ENCODE peak calls at places on chromosomes 4 and X, in nine cellular contexts. One of them, this sample, is unnamed.

GRCh38 chr4:185515248-185515647 is 20.1 kb downstream of the PDLIM3 start:
- DNase-seq in astrocyte of the spinal cord: no peak
- DNase-seq in naive B cell: no peak
- DNase-seq in adrenal gland: no peak
- DNase-seq in uterus: no peak
- DNase-seq in activated naive CD4-positive, alpha-beta T cell treated with anti-CD3 and anti-CD28 coated beads, Interleukin-2, amount 50 U/mL, for 16 hours: no peak
- DNase-seq in stromal cell of bone marrow: no peak
- DNase-seq in activated T-helper 1 cell treated with anti-CD3 and anti-CD28 coated beads, Interleukin-12 subunit alpha, Interleukin-12 subunit beta, Interleukin-2, Interleukin-4 antibody, amounts not matched to agents 30 ng/mL and 10 ng/mL and 1 ng/mL, durations not matched to agents 14 hours and 24 hours and 36 hours: no peak
- DNase-seq in stimulated activated CD4-positive, alpha-beta T cell treated with anti-CD3 and anti-CD28 coated beads, Interleukin-4, amount 100 ng/mL, for 4 hours: no peak
- DNase-seq in this sample: no peak

GRCh38 chr4:174746710-174747109 is 82.3 kb downstream of the GLRA3 start:
- DNase-seq in astrocyte of the spinal cord: no peak
- DNase-seq in naive B cell: no peak
- DNase-seq in adrenal gland: no peak
- DNase-seq in uterus: no peak
- DNase-seq in activated naive CD4-positive, alpha-beta T cell treated with anti-CD3 and anti-CD28 coated beads, Interleukin-2, amount 50 U/mL, for 16 hours: no peak
- DNase-seq in stromal cell of bone marrow: no peak
- DNase-seq in activated T-helper 1 cell treated with anti-CD3 and anti-CD28 coated beads, Interleukin-12 subunit alpha, Interleukin-12 subunit beta, Interleukin-2, Interleukin-4 antibody, amounts not matched to agents 30 ng/mL and 10 ng/mL and 1 ng/mL, durations not matched to agents 14 hours and 24 hours and 36 hours: no peak
- DNase-seq in stimulated activated CD4-positive, alpha-beta T cell treated with anti-CD3 and anti-CD28 coated beads, Interleukin-4, amount 100 ng/mL, for 4 hours: no peak
- DNase-seq in this sample: no peak

GRCh38 chr4:110778526-110778925 is 155.6 kb upstream of the PITX2 start:
- DNase-seq in astrocyte of the spinal cord: peak; percentile 30
- DNase-seq in naive B cell: no peak
- DNase-seq in adrenal gland: no peak
- DNase-seq in uterus: no peak
- DNase-seq in activated naive CD4-positive, alpha-beta T cell treated with anti-CD3 and anti-CD28 coated beads, Interleukin-2, amount 50 U/mL, for 16 hours: no peak
- DNase-seq in stromal cell of bone marrow: no peak
- DNase-seq in activated T-helper 1 cell treated with anti-CD3 and anti-CD28 coated beads, Interleukin-12 subunit alpha, Interleukin-12 subunit beta, Interleukin-2, Interleukin-4 antibody, amounts not matched to agents 30 ng/mL and 10 ng/mL and 1 ng/mL, durations not matched to agents 14 hours and 24 hours and 36 hours: no peak
- DNase-seq in stimulated activated CD4-positive, alpha-beta T cell treated with anti-CD3 and anti-CD28 coated beads, Interleukin-4, amount 100 ng/mL, for 4 hours: no peak
- DNase-seq in this sample: no peak

GRCh38 chrX:48938721-48939416 is 18.5 kb downstream of the OTUD5 start:
- DNase-seq in astrocyte of the spinal cord: no peak
- DNase-seq in naive B cell: peak; percentile 90
- DNase-seq in adrenal gland: no peak
- DNase-seq in uterus: no peak
- DNase-seq in activated naive CD4-positive, alpha-beta T cell treated with anti-CD3 and anti-CD28 coated beads, Interleukin-2, amount 50 U/mL, for 16 hours: peak; percentile 78
- DNase-seq in stromal cell of bone marrow: no peak
- DNase-seq in activated T-helper 1 cell treated with anti-CD3 and anti-CD28 coated beads, Interleukin-12 subunit alpha, Interleukin-12 subunit beta, Interleukin-2, Interleukin-4 antibody, amounts not matched to agents 30 ng/mL and 10 ng/mL and 1 ng/mL, durations not matched to agents 14 hours and 24 hours and 36 hours: peak; percentile 71
- DNase-seq in stimulated activated CD4-positive, alpha-beta T cell treated with anti-CD3 and anti-CD28 coated beads, Interleukin-4, amount 100 ng/mL, for 4 hours: peak; percentile 49
- DNase-seq in this sample: no peak

GRCh38 chrX:107610667-107611066 is 17.6 kb upstream of the PRPS1 start:
- DNase-seq in astrocyte of the spinal cord: no peak
- DNase-seq in naive B cell: no peak
- DNase-seq in adrenal gland: no peak
- DNase-seq in uterus: no peak
- DNase-seq in activated naive CD4-positive, alpha-beta T cell treated with anti-CD3 and anti-CD28 coated beads, Interleukin-2, amount 50 U/mL, for 16 hours: no peak
- DNase-seq in stromal cell of bone marrow: no peak
- DNase-seq in activated T-helper 1 cell treated with anti-CD3 and anti-CD28 coated beads, Interleukin-12 subunit alpha, Interleukin-12 subunit beta, Interleukin-2, Interleukin-4 antibody, amounts not matched to agents 30 ng/mL and 10 ng/mL and 1 ng/mL, durations not matched to agents 14 hours and 24 hours and 36 hours: no peak
- DNase-seq in stimulated activated CD4-positive, alpha-beta T cell treated with anti-CD3 and anti-CD28 coated beads, Interleukin-4, amount 100 ng/mL, for 4 hours: no peak
- DNase-seq in this sample: no peak

GRCh38 chr4:28682872-28683271 is 1822.2 kb downstream of the STIM2 start:
- DNase-seq in astrocyte of the spinal cord: no peak
- DNase-seq in naive B cell: no peak
- DNase-seq in adrenal gland: no peak
- DNase-seq in uterus: no peak
- DNase-seq in activated naive CD4-positive, alpha-beta T cell treated with anti-CD3 and anti-CD28 coated beads, Interleukin-2, amount 50 U/mL, for 16 hours: no peak
- DNase-seq in stromal cell of bone marrow: no peak
- DNase-seq in activated T-helper 1 cell treated with anti-CD3 and anti-CD28 coated beads, Interleukin-12 subunit alpha, Interleukin-12 subunit beta, Interleukin-2, Interleukin-4 antibody, amounts not matched to agents 30 ng/mL and 10 ng/mL and 1 ng/mL, durations not matched to agents 14 hours and 24 hours and 36 hours: no peak
- DNase-seq in stimulated activated CD4-positive, alpha-beta T cell treated with anti-CD3 and anti-CD28 coated beads, Interleukin-4, amount 100 ng/mL, for 4 hours: no peak
- DNase-seq in this sample: no peak

GRCh38 chr4:71870456-71870855 is 86.6 kb upstream of the GC start:
- DNase-seq in astrocyte of the spinal cord: no peak
- DNase-seq in naive B cell: no peak
- DNase-seq in adrenal gland: no peak
- DNase-seq in uterus: no peak
- DNase-seq in activated naive CD4-positive, alpha-beta T cell treated with anti-CD3 and anti-CD28 coated beads, Interleukin-2, amount 50 U/mL, for 16 hours: no peak
- DNase-seq in stromal cell of bone marrow: no peak
- DNase-seq in activated T-helper 1 cell treated with anti-CD3 and anti-CD28 coated beads, Interleukin-12 subunit alpha, Interleukin-12 subunit beta, Interleukin-2, Interleukin-4 antibody, amounts not matched to agents 30 ng/mL and 10 ng/mL and 1 ng/mL, durations not matched to agents 14 hours and 24 hours and 36 hours: no peak
- DNase-seq in stimulated activated CD4-positive, alpha-beta T cell treated with anti-CD3 and anti-CD28 coated beads, Interleukin-4, amount 100 ng/mL, for 4 hours: no peak
- DNase-seq in this sample: no peak

GRCh38 chr4:149964001-149964400 is 114.2 kb upstream of the DCLK2 start:
- DNase-seq in astrocyte of the spinal cord: no peak
- DNase-seq in naive B cell: no peak
- DNase-seq in adrenal gland: no peak
- DNase-seq in uterus: no peak
- DNase-seq in activated naive CD4-positive, alpha-beta T cell treated with anti-CD3 and anti-CD28 coated beads, Interleukin-2, amount 50 U/mL, for 16 hours: no peak
- DNase-seq in stromal cell of bone marrow: no peak
- DNase-seq in activated T-helper 1 cell treated with anti-CD3 and anti-CD28 coated beads, Interleukin-12 subunit alpha, Interleukin-12 subunit beta, Interleukin-2, Interleukin-4 antibody, amounts not matched to agents 30 ng/mL and 10 ng/mL and 1 ng/mL, durations not matched to agents 14 hours and 24 hours and 36 hours: no peak
- DNase-seq in stimulated activated CD4-positive, alpha-beta T cell treated with anti-CD3 and anti-CD28 coated beads, Interleukin-4, amount 100 ng/mL, for 4 hours: no peak
- DNase-seq in this sample: no peak

GRCh38 chrX:56314334-56314733 is 82.2 kb downstream of the KLF8 start:
- DNase-seq in astrocyte of the spinal cord: no peak
- DNase-seq in naive B cell: no peak
- DNase-seq in adrenal gland: no peak
- DNase-seq in uterus: no peak
- DNase-seq in activated naive CD4-positive, alpha-beta T cell treated with anti-CD3 and anti-CD28 coated beads, Interleukin-2, amount 50 U/mL, for 16 hours: no peak
- DNase-seq in stromal cell of bone marrow: no peak
- DNase-seq in activated T-helper 1 cell treated with anti-CD3 and anti-CD28 coated beads, Interleukin-12 subunit alpha, Interleukin-12 subunit beta, Interleukin-2, Interleukin-4 antibody, amounts not matched to agents 30 ng/mL and 10 ng/mL and 1 ng/mL, durations not matched to agents 14 hours and 24 hours and 36 hours: peak; percentile 9
- DNase-seq in stimulated activated CD4-positive, alpha-beta T cell treated with anti-CD3 and anti-CD28 coated beads, Interleukin-4, amount 100 ng/mL, for 4 hours: no peak
- DNase-seq in this sample: no peak

GRCh38 chr4:183504064-183504929 is 561 bp upstream of the ING2 start:
- DNase-seq in astrocyte of the spinal cord: peak; percentile 99
- DNase-seq in naive B cell: peak; percentile 100
- DNase-seq in adrenal gland: peak; percentile 99
- DNase-seq in uterus: peak; percentile 99
- DNase-seq in activated naive CD4-positive, alpha-beta T cell treated with anti-CD3 and anti-CD28 coated beads, Interleukin-2, amount 50 U/mL, for 16 hours: peak; percentile 100
- DNase-seq in stromal cell of bone marrow: peak; percentile 97
- DNase-seq in activated T-helper 1 cell treated with anti-CD3 and anti-CD28 coated beads, Interleukin-12 subunit alpha, Interleukin-12 subunit beta, Interleukin-2, Interleukin-4 antibody, amounts not matched to agents 30 ng/mL and 10 ng/mL and 1 ng/mL, durations not matched to agents 14 hours and 24 hours and 36 hours: peak; percentile 100
- DNase-seq in stimulated activated CD4-positive, alpha-beta T cell treated with anti-CD3 and anti-CD28 coated beads, Interleukin-4, amount 100 ng/mL, for 4 hours: peak; percentile 100
- DNase-seq in this sample: peak; percentile 65

This sample was measured in H54.